ENCODE peak calls at places on chromosomes 13 and 19, in six cellular contexts. E, C, O, N, X and J are unnamed samples.

GRCh38 chr13:43802511-43802910 is 15.7 kb upstream of the ENOX1 start:
- DNase-seq in E (no peak), O (no peak), C (no peak), N (no peak), X (no peak), J (no peak)

GRCh38 chr19:28710278-28710677 is 502.7 kb downstream of the UQCRFS1 start:
- DNase-seq in E (peak), C (no peak), N (peak), X (peak), O (no peak), J (no peak)

GRCh38 chr19:21691656-21692055 is 75.7 kb downstream of the ZNF100 start:
- DNase-seq in N (no peak), O (no peak), X (no peak), E (no peak), C (no peak), J (no peak)

GRCh38 chr13:41004875-41005693 is 14.0 kb downstream of the ELF1 start:
- DNase-seq in N (no peak), C (no peak), E (no peak), X (peak), O (no peak), J (no peak)

GRCh38 chr19:4061683-4062575 is 4.8 kb downstream of the ZBTB7A start:
- DNase-seq in X (peak), C (no peak), N (no peak), E (no peak), O (peak), J (peak)

GRCh38 chr19:1856698-1857603 is 6.4 kb downstream of the KLF16 start:
- DNase-seq in C (peak), X (peak), N (no peak), E (peak), O (peak), J (peak)

GRCh38 chr13:40692946-40693345 is 26.5 kb upstream of the FOXO1 start:
- DNase-seq in C (no peak), E (no peak), N (no peak), X (no peak), O (no peak), J (no peak)

GRCh38 chr13:101785858-101786257 is 333.4 kb downstream of the ITGBL1 start:
- DNase-seq in E (peak), X (peak), O (no peak), N (peak), C (no peak), J (no peak)

GRCh38 chr13:98664047-98664446 is 87.1 kb upstream of the STK24 start:
- DNase-seq in O (no peak), E (no peak), X (no peak), N (no peak), C (no peak), J (no peak)

GRCh38 chr13:113914333-113915011 is 50.6 kb upstream of the GAS6 start:
- DNase-seq in X (no peak), E (no peak), C (no peak), O (no peak), N (no peak), J (no peak)

GRCh38 chr13:27967736-27968315 is 1.3 kb downstream of the CDX2 start:
- DNase-seq in C (no peak), N (no peak), X (no peak), E (no peak), O (no peak), J (no peak)

GRCh38 chr13:111117289-111117688 is 2.2 kb downstream of the ARHGEF7 start:
- DNase-seq in X (no peak), O (no peak), N (no peak), C (no peak), E (no peak), J (no peak)

GRCh38 chr13:39419866-39420265 is 183.1 kb downstream of the LHFPL6 start:
- DNase-seq in X (no peak), O (no peak), E (no peak), N (no peak), C (no peak), J (no peak)

GRCh38 chr19:38734176-38734425 is 10.2 kb downstream of the CAPN12 start:
- DNase-seq in X (no peak), O (no peak), N (no peak), E (peak), C (no peak), J (no peak)

GRCh38 chr13:99018418-99019180 is 40.7 kb upstream of the DOCK9 start:
- DNase-seq in E (no peak), N (no peak), X (no peak), C (no peak), O (no peak), J (no peak)

GRCh38 chr19:29663861-29664752 is 1.2 kb upstream of the PLEKHF1 start:
- DNase-seq in O (no peak), E (no peak), N (no peak), C (no peak), X (no peak), J (peak)

GRCh38 chr19:53294786-53295441 is 27.4 kb upstream of the VN1R4 start:
- DNase-seq in E (no peak), X (no peak), O (no peak), N (no peak), C (no peak), J (no peak)

GRCh38 chr19:5718579-5719273 is 1.2 kb downstream of the LONP1 start:
- DNase-seq in E (no peak), N (no peak), C (no peak), O (no peak), X (peak), J (no peak)

GRCh38 chr19:19279062-19279612 is 6.0 kb upstream of the TM6SF2 start:
- DNase-seq in C (no peak), X (no peak), O (no peak), E (no peak), N (no peak), J (no peak)

GRCh38 chr13:41107104-41107571 is 25.5 kb downstream of the KBTBD6 start:
- DNase-seq in X (no peak), O (no peak), N (no peak), E (no peak), C (no peak), J (no peak)

GRCh38 chr13:32381539-32381938 is 46.4 kb downstream of the N4BP2L1 start:
- DNase-seq in O (no peak), C (no peak), E (no peak), N (no peak), X (peak), J (no peak)

GRCh38 chr19:6983448-6983847 is 37.8 kb downstream of the MBD3L2B start:
- DNase-seq in C (no peak), X (no peak), N (no peak), E (no peak), O (no peak), J (no peak)

GRCh38 chr19:29367701-29368306 is 154.9 kb upstream of the UQCRFS1 start:
- DNase-seq in O (no peak), N (no peak), X (no peak), C (no peak), E (no peak), J (no peak)

GRCh38 chr13:112714366-112714765 is 24.5 kb downstream of the ATP11A start:
- DNase-seq in C (no peak), E (no peak), N (no peak), X (no peak), O (no peak), J (peak)

GRCh38 chr13:46341112-46341711 is 45.8 kb downstream of the RUBCNL start:
- DNase-seq in N (no peak), X (no peak), E (no peak), C (no peak), O (no peak), J (no peak)

GRCh38 chr13:76523740-76524382 is 362.3 kb downstream of the KCTD12 start:
- DNase-seq in N (no peak), O (no peak), X (peak), C (no peak), E (no peak), J (no peak)

GRCh38 chr13:65540064-65540635 is 1690.0 kb downstream of the PCDH9 start:
- DNase-seq in C (no peak), N (no peak), E (no peak), O (no peak), X (no peak), J (no peak)